ENCODE peak calls at places on chromosomes 13 and 19, in six cellular contexts. J is breast epithelium, D is A549, S is Peyer's patch, C is IMR-90, E is HCT116. H is an unnamed sample.

GRCh38 chr13:98500963-98501421 is 75.9 kb downstream of the STK24 start:
- DNase-seq in C (no peak), J (no peak), E (no peak), D (no peak), S (peak; percentile 16), H (no peak)

GRCh38 chr13:33217256-33217655 is 68.3 kb downstream of the STARD13 start:
- DNase-seq in D (no peak), E (no peak), C (no peak), S (no peak), J (no peak), H (no peak)

GRCh38 chr13:48492123-48493075 is 40.5 kb downstream of the RCBTB2 start:
- DNase-seq in S (peak; percentile 85), J (peak; percentile 67), C (peak; percentile 18), E (no peak), D (no peak), H (peak; percentile 68)

GRCh38 chr19:15316498-15316897 is 15.8 kb downstream of the BRD4 start:
- DNase-seq in S (no peak), D (no peak), J (no peak), C (peak; percentile 80), E (no peak), H (no peak)

GRCh38 chr13:99384468-99384867 is 77.3 kb upstream of the GPR183 start:
- DNase-seq in E (no peak), C (no peak), J (no peak), D (no peak), S (no peak), H (no peak)

GRCh38 chr13:22061371-22061805 is 390.5 kb downstream of the FGF9 start:
- DNase-seq in E (no peak), D (no peak), S (no peak), C (no peak), J (no peak), H (no peak)

GRCh38 chr19:13849991-13850909 is 26.7 kb upstream of the NANOS3 start:
- DNase-seq in J (peak; percentile 79), D (no peak), E (no peak), C (peak; percentile 71), S (no peak), H (peak; percentile 79)

GRCh38 chr19:44807652-44808462 is 1.0 kb upstream of the BCAM start:
- DNase-seq in C (peak; percentile 34), E (peak; percentile 55), S (no peak), J (peak; percentile 77), D (peak; percentile 82), H (no peak)

GRCh38 chr13:50511877-50512332 is 331.6 kb downstream of the DLEU7 start:
- DNase-seq in S (no peak), D (no peak), J (no peak), C (no peak), E (no peak), H (no peak)

DNA sequence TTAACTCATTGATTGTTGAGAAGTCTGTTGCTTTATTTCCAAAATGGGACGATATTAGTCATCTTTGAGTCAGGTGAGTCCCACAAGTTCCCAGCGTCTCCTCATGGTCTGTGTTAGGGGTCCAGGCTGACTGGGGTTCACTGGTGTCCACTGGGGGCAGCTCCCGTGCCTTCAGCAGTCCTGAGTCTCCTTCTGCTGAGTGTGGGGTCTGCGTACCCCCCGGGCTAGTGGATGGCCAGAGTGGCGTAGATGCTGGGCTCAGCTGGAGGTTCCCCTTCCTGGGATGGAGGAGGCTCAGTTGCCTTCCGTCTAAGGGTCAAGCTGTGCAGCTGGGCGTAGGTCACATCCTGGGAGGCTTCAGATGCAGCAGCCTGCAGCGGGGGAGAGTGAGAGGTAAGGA is 5.9 kb downstream of the LILRB3 start:
- DNase-seq in D (no peak), C (no peak), S (no peak), J (no peak), E (no peak), H (no peak)
- H3K27ac ChIP-seq in D (no peak overlapping the region), C (no peak overlapping the region), S (no peak overlapping the region), J (no peak overlapping the region), E (no peak overlapping the region), H (no peak overlapping the region)

GRCh38 chr19:1315470-1316166 is 29.9 kb downstream of the EFNA2 start:
- DNase-seq in C (peak; percentile 25), J (peak; percentile 22), E (peak; percentile 18), S (peak; percentile 34), D (peak; percentile 58), H (no peak)
- H3K4me3 ChIP-seq in C (peak overlapping the region; percentile 5), J (no peak overlapping the region), E (no peak overlapping the region), S (no peak overlapping the region), D (no peak overlapping the region), H (no peak overlapping the region)

GRCh38 chr19:38045554-38046253 is 138.7 kb downstream of the SIPA1L3 start:
- DNase-seq in C (no peak), S (peak; percentile 28), J (no peak), E (no peak), D (no peak), H (no peak)

GRCh38 chr19:38047048-38047435 is 140.0 kb downstream of the SIPA1L3 start:
- DNase-seq in S (peak; percentile 39), D (no peak), E (no peak), C (no peak), J (no peak), H (no peak)

GRCh38 chr19:38044267-38045111 is 137.5 kb downstream of the SIPA1L3 start:
- DNase-seq in S (no peak), E (no peak), C (peak; percentile 68), J (no peak), D (no peak), H (no peak)

GRCh38 chr19:38047641-38048040 is 140.6 kb downstream of the SIPA1L3 start:
- DNase-seq in C (no peak), E (no peak), S (no peak), J (no peak), D (no peak), H (no peak)

DNA sequence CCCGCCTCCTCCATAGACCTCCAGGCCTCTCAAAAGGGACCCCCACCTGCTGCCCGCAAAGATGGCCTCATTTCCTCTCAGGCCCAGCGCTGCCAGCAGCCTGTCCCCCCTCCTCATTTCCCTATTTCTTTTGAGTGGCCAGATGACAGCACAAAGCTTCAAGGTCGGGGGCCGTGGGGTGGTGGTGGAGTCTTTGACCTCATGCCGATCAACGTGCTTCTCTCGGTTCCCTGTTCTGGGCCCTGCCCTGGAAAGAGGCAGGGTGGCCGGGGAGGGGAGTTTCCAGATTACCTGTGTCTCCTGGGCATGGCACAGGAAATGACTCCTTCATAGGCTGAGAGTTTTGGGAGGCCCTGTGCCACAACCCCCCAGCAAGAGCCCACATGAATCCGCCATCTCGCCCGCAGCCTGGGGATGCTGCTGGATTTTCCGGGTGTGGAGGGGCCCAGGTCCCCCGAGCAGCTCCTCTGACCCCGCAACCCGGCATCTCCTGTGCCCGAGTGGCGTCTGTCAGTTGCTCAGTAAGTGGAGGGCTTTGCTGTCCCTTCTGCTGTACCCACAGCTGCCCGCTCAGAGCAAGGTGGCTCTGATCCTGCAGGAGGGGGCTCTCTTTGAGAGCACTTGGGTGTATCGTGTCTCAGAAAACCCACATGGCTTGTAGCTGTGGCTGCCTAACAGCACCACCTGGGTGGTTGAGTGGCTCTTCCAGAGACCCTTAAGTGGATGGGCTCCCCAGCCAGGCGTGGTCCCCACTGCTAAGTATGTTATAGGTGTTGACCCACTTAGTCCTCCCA is 139.4 kb downstream of the SIPA1L3 start:
- DNase-seq in D (no peak), S (peak; percentile 79), E (no peak), J (no peak), C (no peak), H (no peak)
- TF ChIP-seq POLR2A in D (no peak), S (no peak), E (no peak), J (no peak), C (no peak), H (no peak)

GRCh38 chr19:10747271-10747670 is 29.4 kb downstream of the DNM2 start:
- DNase-seq in S (no peak), D (peak; percentile 31), E (no peak), C (no peak), J (no peak), H (no peak)

GRCh38 chr19:10742494-10742893 is 24.6 kb downstream of the DNM2 start:
- DNase-seq in J (no peak), E (no peak), S (no peak), D (no peak), C (no peak), H (no peak)

GRCh38 chr19:10747674-10748073 is 29.8 kb downstream of the DNM2 start:
- DNase-seq in J (no peak), E (no peak), S (no peak), C (no peak), D (no peak), H (no peak)

GRCh38 chr19:10744848-10745293 is 27.0 kb downstream of the DNM2 start:
- DNase-seq in E (no peak), D (no peak), S (no peak), C (no peak), J (no peak), H (no peak)

GRCh38 chr19:10744222-10744847 is 26.5 kb downstream of the DNM2 start:
- DNase-seq in S (no peak), J (no peak), C (no peak), D (no peak), E (no peak), H (no peak)
- H3K27ac ChIP-seq in S (peak overlapping the region; percentile 98), J (peak overlapping the region; percentile 57), C (no peak overlapping the region), D (no peak overlapping the region), E (no peak overlapping the region), H (no peak overlapping the region)